ENCODE peak calls at places on chromosome X, in five cellular contexts. H is tibial nerve; Q is fibroblast of the aortic adventitia; N is endodermal cell; I is CD8-positive, alpha-beta T cell. M is an unnamed sample.

GRCh38 chrX:65522739-65523372 is 11.7 kb downstream of the LAS1L start:
- DNase-seq in H (no peak), Q (peak; percentile 19), N (no peak), I (no peak), M (peak; percentile 10)

GRCh38 chrX:51420610-51421009 is 75.8 kb downstream of the NUDT11 start:
- DNase-seq in H (no peak), Q (peak; percentile 61), N (no peak), I (no peak), M (peak; percentile 47)

GRCh38 chrX:44765556-44765955 is 78.3 kb upstream of the DUSP21 start:
- DNase-seq in H (no peak), Q (peak; percentile 9), N (no peak), I (no peak), M (no peak)

GRCh38 chrX:66074920-66075879 is 35.3 kb upstream of the VSIG4 start:
- DNase-seq in H (no peak), Q (no peak), N (no peak), I (peak; percentile 64), M (no peak)

GRCh38 chrX:49041683-49042529 is 1.3 kb downstream of the TFE3 start:
- DNase-seq in H (no peak), Q (peak; percentile 59), N (peak; percentile 62), I (no peak), M (peak; percentile 30)

GRCh38 chrX:8868070-8868795 is 67.0 kb upstream of the FAM9A start:
- DNase-seq in H (no peak), Q (peak; percentile 21), N (no peak), I (no peak), M (peak; percentile 52)

GRCh38 chrX:53039239-53039638 is 9.3 kb upstream of the GPR173 start:
- DNase-seq in H (no peak), Q (no peak), N (no peak), I (no peak), M (no peak)

GRCh38 chrX:15298201-15298600 is 17.2 kb downstream of the ASB11 start:
- DNase-seq in H (no peak), Q (no peak), N (no peak), I (no peak), M (no peak)

GRCh38 chrX:1462596-1463251 is 10.0 kb upstream of the ASMTL start:
- DNase-seq in H (no peak), Q (peak; percentile 79), N (no peak), I (peak; percentile 75), M (peak; percentile 78)

GRCh38 chrX:110852180-110852579 is 56.6 kb upstream of the CHRDL1 start:
- DNase-seq in H (no peak), Q (peak; percentile 21), N (peak; percentile 61), I (no peak), M (no peak)

GRCh38 chrX:111492085-111492484 is 19.4 kb upstream of the SERTM2 start:
- DNase-seq in H (no peak), Q (no peak), N (no peak), I (no peak), M (no peak)

GRCh38 chrX:20595928-20596550 is 329.3 kb upstream of the RPS6KA3 start:
- DNase-seq in H (no peak), Q (peak; percentile 37), N (no peak), I (no peak), M (no peak)

GRCh38 chrX:46678232-46678631 is 80.7 kb downstream of the SLC9A7 start:
- DNase-seq in H (no peak), Q (no peak), N (no peak), I (no peak), M (no peak)

GRCh38 chrX:281166-281999 is at the start of gene PLCXD1:
- DNase-seq in H (no peak), Q (peak; percentile 34), N (peak; percentile 97), I (no peak), M (peak; percentile 59)

GRCh38 chrX:110310896-110311295 is 7.0 kb downstream of the AMMECR1 start:
- DNase-seq in H (no peak), Q (no peak), N (no peak), I (no peak), M (no peak)

GRCh38 chrX:45849261-45849660 is 648.6 kb upstream of the DIPK2B start:
- DNase-seq in H (no peak), Q (peak; percentile 77), N (no peak), I (no peak), M (peak; percentile 86)

GRCh38 chrX:9310596-9310995 is 154.3 kb upstream of the TBL1X start:
- DNase-seq in H (no peak), Q (peak; percentile 19), N (no peak), I (no peak), M (no peak)

GRCh38 chrX:109857898-109858297 is 124.8 kb upstream of the ACSL4 start:
- DNase-seq in H (no peak), Q (peak; percentile 80), N (no peak), I (no peak), M (peak; percentile 55)

GRCh38 chrX:66144258-66144657 is 19.8 kb upstream of the HEPH start:
- DNase-seq in H (no peak), Q (no peak), N (no peak), I (no peak), M (no peak)

GRCh38 chrX:78075787-78076389 is 28.2 kb upstream of the PGK1 start:
- DNase-seq in H (no peak), Q (no peak), N (no peak), I (no peak), M (no peak)

GRCh38 chrX:137565921-137566745 is at the start of gene ZIC3:
- DNase-seq in H (no peak), Q (peak; percentile 2), N (peak; percentile 93), I (no peak), M (peak; percentile 80)

GRCh38 chrX:155819525-155819924 is 61.6 kb upstream of the VAMP7 start:
- DNase-seq in H (no peak), Q (peak; percentile 3), N (peak; percentile 41), I (no peak), M (no peak)

GRCh38 chrX:115058276-115058675 is 40.9 kb upstream of the IL13RA2 start:
- DNase-seq in H (no peak), Q (peak; percentile 97), N (no peak), I (no peak), M (peak; percentile 90)

GRCh38 chrX:17655232-17656034 is 81.9 kb upstream of the SCML1 start:
- DNase-seq in H (no peak), Q (peak; percentile 17), N (peak; percentile 76), I (no peak), M (peak; percentile 22)

GRCh38 chrX:13876652-13877051 is 59.8 kb upstream of the GPM6B start:
- DNase-seq in H (no peak), Q (peak; percentile 43), N (no peak), I (no peak), M (peak; percentile 45)

GRCh38 chrX:107483976-107484726 is 34.7 kb downstream of the FRMPD3 start:
- DNase-seq in H (no peak), Q (peak; percentile 39), N (peak; percentile 84), I (no peak), M (peak; percentile 15)

DNA sequence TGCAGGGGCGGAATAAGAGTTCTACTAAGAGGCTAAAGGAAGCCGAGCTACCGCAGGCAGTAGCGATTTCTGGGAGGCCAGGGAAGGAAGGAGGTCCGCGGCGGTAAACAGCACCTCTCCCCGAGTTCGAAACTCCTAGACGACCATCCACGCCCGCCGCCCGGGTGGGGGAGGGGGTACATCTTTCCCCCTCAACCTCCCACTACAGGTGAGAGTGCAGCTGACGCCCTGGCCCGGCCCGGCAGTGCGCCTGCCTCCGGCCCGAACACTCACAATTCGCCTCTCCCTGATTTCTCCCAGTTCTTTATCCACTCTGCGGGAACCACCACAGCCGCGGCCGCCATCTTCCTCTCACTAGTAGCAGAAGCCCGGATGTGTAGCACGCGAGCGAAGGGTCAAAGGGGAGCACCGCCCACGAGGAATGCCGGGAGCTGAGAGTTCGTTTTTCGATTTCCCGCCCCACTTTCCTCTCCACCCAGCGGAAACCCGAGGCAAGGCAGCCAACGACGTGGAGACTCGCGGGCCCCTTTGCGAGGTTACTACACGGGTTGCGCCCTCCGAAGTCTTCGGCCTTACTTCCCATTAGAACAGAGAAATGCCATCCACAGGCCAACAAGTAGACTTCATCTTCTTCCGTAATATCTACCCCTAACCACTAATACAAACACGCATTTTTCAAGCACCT is at the start of gene THOC2:
- DNase-seq in H (peak; percentile 73), Q (peak; percentile 83), N (peak; percentile 86), I (peak; percentile 82), M (peak; percentile 82)
- TF ChIP-seq CTCF in H (peak; percentile 19), Q (peak; percentile 56), N (peak; percentile 48), I (no peak), M (peak; percentile 31)

DNA sequence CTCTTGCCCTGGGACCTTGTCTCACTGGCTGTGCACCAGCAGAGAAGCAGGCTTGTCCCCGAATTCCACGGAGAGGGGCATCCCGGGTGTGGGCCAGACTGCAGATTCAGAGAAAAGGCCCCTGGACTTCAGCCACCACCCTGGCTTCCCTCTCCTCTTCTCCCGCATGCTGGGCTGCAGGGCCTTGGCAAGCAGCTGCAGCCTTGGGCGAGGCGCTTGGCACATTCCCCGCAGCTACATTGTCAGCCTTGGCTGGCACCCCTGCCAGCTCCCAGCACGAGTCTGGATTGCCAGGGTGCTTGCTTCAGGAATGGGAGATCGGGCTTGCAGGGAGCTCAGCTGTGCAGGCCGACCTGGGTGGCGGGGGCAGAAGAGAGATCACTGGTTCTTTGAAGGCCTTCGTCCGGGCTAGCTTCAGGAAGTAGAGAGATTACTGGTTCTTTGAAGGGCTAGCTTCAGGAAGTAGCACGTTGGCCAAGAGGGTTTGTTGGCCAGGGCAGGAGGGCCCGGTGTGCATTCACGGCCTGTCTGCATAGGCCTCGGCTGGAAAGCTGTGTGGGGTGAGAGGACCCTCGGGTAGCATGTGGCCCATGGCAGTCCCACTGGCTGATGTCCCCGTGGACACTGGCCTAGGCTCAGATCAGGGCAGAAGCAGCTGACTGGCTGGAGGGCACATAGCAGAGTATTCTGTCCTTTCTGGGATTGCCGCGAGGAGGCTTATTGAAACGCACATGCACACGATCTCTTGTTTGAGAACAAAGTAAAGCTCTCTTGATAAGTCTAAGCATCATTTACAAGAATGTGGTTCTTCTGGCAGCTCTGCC is 2.7 kb downstream of the ABCD1 start:
- DNase-seq in H (peak; percentile 17), Q (peak; percentile 48), N (peak; percentile 56), I (no peak), M (peak; percentile 9)
- H3K4me3 ChIP-seq in H (no peak overlapping the region), Q (peak overlapping the region; percentile 48), N (no peak overlapping the region), I (peak overlapping the region; percentile 27), M (peak overlapping the region; percentile 17)

GRCh38 chrX:80550722-80551121 is 130.5 kb downstream of the TENT5D start:
- DNase-seq in H (no peak), Q (no peak), N (peak; percentile 74), I (no peak), M (no peak)
- TF ChIP-seq CTCF in H (no peak), Q (no peak), N (no peak), I (no peak), M (no peak)

GRCh38 chrX:131709553-131709952 is 165.7 kb downstream of the OR13H1 start:
- DNase-seq in H (no peak), Q (no peak), N (no peak), I (no peak), M (no peak)

GRCh38 chrX:131703646-131704045 is 159.8 kb downstream of the OR13H1 start:
- DNase-seq in H (no peak), Q (no peak), N (no peak), I (no peak), M (no peak)

GRCh38 chrX:131704136-131704695 is 160.3 kb downstream of the OR13H1 start:
- DNase-seq in H (no peak), Q (peak; percentile 96), N (no peak), I (peak; percentile 93), M (peak; percentile 85)
- H3K4me3 ChIP-seq in H (peak overlapping the region; percentile 41), Q (peak overlapping the region; percentile 68), N (no peak overlapping the region), I (no peak overlapping the region), M (peak overlapping the region; percentile 49)

M was measured in astrocyte of the spinal cord.